ENCODE peak calls at places on chromosomes 7 and 10, in ten cellular contexts. Y is GM20000; D is Calu3; I is endothelial cell of umbilical vein; N is DMS53; G is WERI-Rb-1; A is activated CD8-positive, alpha-beta memory T cell treated with anti-CD3 and anti-CD28 coated beads for 4 hours; J is stimulated activated CD8-positive, alpha-beta memory T cell treated with anti-CD3 and anti-CD28 coated beads, Interleukin-12 subunit alpha, Interleukin-12 subunit beta, amount 100 ng/mL, for 1 hour; W is effector memory CD8-positive, alpha-beta T cell; V is left colon. Z is an unnamed sample.

GRCh38 chr7:155795401-155795800 is 16.9 kb downstream of the SHH start:
- DNase-seq in J (no peak), A (no peak), I (no peak), W (no peak), V (no peak), D (no peak), G (no peak), Y (no peak), N (no peak), Z (no peak)

GRCh38 chr7:57651006-57651405 is 201.0 kb downstream of the ZNF716 start:
- DNase-seq in D (no peak), W (no peak), A (no peak), V (no peak), N (no peak), J (no peak), Y (no peak), G (no peak), I (no peak), Z (no peak)

GRCh38 chr7:106765727-106766355 is 99.2 kb upstream of the PIK3CG start:
- DNase-seq in J (no peak), A (no peak), W (no peak), N (no peak), V (no peak), Y (no peak), D (no peak), G (no peak), I (no peak), Z (no peak)

GRCh38 chr7:192035-192649 is at the start of gene FAM20C:
- DNase-seq in V (peak), D (peak), J (peak), Y (no peak), W (peak), G (peak), I (peak), A (peak), N (no peak), Z (peak)

GRCh38 chr7:6530626-6531491 is 20.4 kb downstream of the GRID2IP start:
- DNase-seq in Y (peak), V (no peak), I (no peak), W (peak), J (peak), A (peak), N (peak), G (peak), D (no peak), Z (no peak)

GRCh38 chr10:102342462-102342861 is 53.0 kb upstream of the NFKB2 start:
- DNase-seq in I (peak), D (no peak), A (no peak), G (peak), J (no peak), W (no peak), N (no peak), Y (no peak), V (no peak), Z (no peak)

GRCh38 chr7:22722596-22722995 is 4.4 kb upstream of the IL6 start:
- DNase-seq in N (no peak), J (no peak), A (no peak), Y (no peak), V (no peak), W (no peak), I (no peak), D (no peak), G (no peak), Z (no peak)

GRCh38 chr7:80937336-80937735 is 18.5 kb upstream of the SEMA3C start:
- DNase-seq in A (no peak), G (no peak), J (no peak), W (no peak), Y (no peak), D (no peak), N (no peak), V (no peak), I (no peak), Z (no peak)

GRCh38 chr7:28346972-28347371 is 65.3 kb upstream of the CREB5 start:
- DNase-seq in N (no peak), A (no peak), Y (no peak), D (no peak), I (no peak), W (no peak), J (no peak), V (no peak), G (no peak), Z (no peak)

GRCh38 chr7:132097550-132098134 is 478.6 kb downstream of the PLXNA4 start:
- DNase-seq in D (no peak), G (no peak), A (no peak), N (no peak), I (no peak), V (no peak), J (no peak), Y (no peak), W (no peak), Z (no peak)

GRCh38 chr10:119370972-119371703 is 163.8 kb downstream of the GRK5 start:
- DNase-seq in W (no peak), Y (no peak), V (no peak), D (no peak), I (peak), N (no peak), A (no peak), G (no peak), J (no peak), Z (peak)

GRCh38 chr7:110043514-110043913 is 1047.4 kb upstream of the LRRN3 start:
- DNase-seq in W (no peak), A (no peak), V (no peak), I (no peak), Y (no peak), J (no peak), D (no peak), G (no peak), N (no peak), Z (no peak)

GRCh38 chr7:28933874-28934265 is 24.3 kb downstream of the TRIL start:
- DNase-seq in I (peak), A (no peak), D (no peak), J (no peak), Y (no peak), G (no peak), N (no peak), W (no peak), V (no peak), Z (no peak)

GRCh38 chr10:79926037-79926436 is 22.9 kb downstream of the SFTPD start:
- DNase-seq in I (no peak), G (no peak), N (no peak), A (no peak), Y (no peak), W (no peak), V (no peak), D (no peak), J (no peak), Z (no peak)

GRCh38 chr7:50954716-50955115 is 172.0 kb upstream of the GRB10 start:
- DNase-seq in W (no peak), I (peak), J (no peak), V (no peak), A (no peak), N (no peak), Y (no peak), D (no peak), G (no peak), Z (no peak)

GRCh38 chr7:102288285-102288930 is 1.7 kb downstream of the SH2B2 start:
- DNase-seq in V (no peak), J (no peak), W (no peak), D (no peak), Y (no peak), A (no peak), G (no peak), N (no peak), I (no peak), Z (no peak)

GRCh38 chr10:60518745-60519144 is 129.1 kb upstream of the ANK3 start:
- DNase-seq in A (no peak), I (no peak), W (no peak), V (no peak), N (no peak), Y (no peak), D (no peak), J (no peak), G (no peak), Z (no peak)

GRCh38 chr7:108452707-108453106 is 3.5 kb downstream of the NRCAM start:
- DNase-seq in V (no peak), J (no peak), W (no peak), N (peak), D (peak), I (peak), Y (peak), G (no peak), A (no peak), Z (no peak)

GRCh38 chr7:71349583-71350481 is 217.9 kb downstream of the GALNT17 start:
- DNase-seq in V (no peak), D (no peak), W (no peak), I (no peak), N (no peak), A (no peak), J (no peak), G (no peak), Y (no peak), Z (no peak)

GRCh38 chr10:44253769-44254462 is 131.0 kb downstream of the CXCL12 start:
- DNase-seq in D (no peak), N (no peak), W (no peak), J (no peak), I (no peak), A (no peak), V (no peak), G (no peak), Y (no peak), Z (peak)

Z was measured in GOT3.